ENCODE peak calls at places on chromosomes 7 and 10, in four cellular contexts. One of them, this sample, is unnamed.

GRCh38 chr7:134827889-134828288 is 48.5 kb downstream of the CALD1 start:
- DNase-seq in IMR-90: peak
- DNase-seq in CD4-positive, alpha-beta memory T cell: no peak
- DNase-seq in HCEC 1CT: peak
- DNase-seq in this sample: peak

GRCh38 chr10:116732546-116732945 is 9.8 kb downstream of the HSPA12A start:
- DNase-seq in IMR-90: no peak
- DNase-seq in CD4-positive, alpha-beta memory T cell: no peak
- DNase-seq in HCEC 1CT: no peak
- DNase-seq in this sample: no peak

GRCh38 chr7:105691692-105692564 is 110.6 kb upstream of the EFCAB10 start:
- DNase-seq in IMR-90: peak
- DNase-seq in CD4-positive, alpha-beta memory T cell: peak
- DNase-seq in HCEC 1CT: peak
- DNase-seq in this sample: peak

GRCh38 chr7:40057292-40057691 is 77.1 kb downstream of the MPLKIP start:
- DNase-seq in IMR-90: peak
- DNase-seq in CD4-positive, alpha-beta memory T cell: no peak
- DNase-seq in HCEC 1CT: no peak
- DNase-seq in this sample: peak

GRCh38 chr7:158274996-158275395 is 312.6 kb downstream of the PTPRN2 start:
- DNase-seq in IMR-90: no peak
- DNase-seq in CD4-positive, alpha-beta memory T cell: no peak
- DNase-seq in HCEC 1CT: no peak
- DNase-seq in this sample: no peak

GRCh38 chr10:7577206-7577978 is 89.4 kb downstream of the ITIH5 start:
- DNase-seq in IMR-90: no peak
- DNase-seq in CD4-positive, alpha-beta memory T cell: no peak
- DNase-seq in HCEC 1CT: no peak
- DNase-seq in this sample: no peak

GRCh38 chr7:47846117-47846836 is 102.0 kb downstream of the PKD1L1 start:
- DNase-seq in IMR-90: peak
- DNase-seq in CD4-positive, alpha-beta memory T cell: no peak
- DNase-seq in HCEC 1CT: peak
- DNase-seq in this sample: peak

GRCh38 chr7:114086906-114087651 is 168.3 kb upstream of the PPP1R3A start:
- DNase-seq in IMR-90: peak
- DNase-seq in CD4-positive, alpha-beta memory T cell: peak
- DNase-seq in HCEC 1CT: peak
- DNase-seq in this sample: no peak

GRCh38 chr10:4352566-4352961 is 473.4 kb upstream of the AKR1E2 start:
- DNase-seq in IMR-90: no peak
- DNase-seq in CD4-positive, alpha-beta memory T cell: no peak
- DNase-seq in HCEC 1CT: no peak
- DNase-seq in this sample: peak

GRCh38 chr10:17043586-17043985 is 86.0 kb downstream of the CUBN start:
- DNase-seq in IMR-90: no peak
- DNase-seq in CD4-positive, alpha-beta memory T cell: no peak
- DNase-seq in HCEC 1CT: no peak
- DNase-seq in this sample: no peak

GRCh38 chr7:17944720-17945119 is 4.4 kb upstream of the SNX13 start:
- DNase-seq in IMR-90: no peak
- DNase-seq in CD4-positive, alpha-beta memory T cell: no peak
- DNase-seq in HCEC 1CT: no peak
- DNase-seq in this sample: no peak